ENCODE peak calls at places on chromosomes 6 and 20, in five cellular contexts. O is H9, T is fibroblast of pulmonary artery, W is HL-60, L is body of pancreas. Y is an unnamed sample.

GRCh38 chr6:53044071-53044470 is 21.1 kb upstream of the FBXO9 start:
- DNase-seq in L (no peak), W (no peak), T (peak; percentile 54), O (peak; percentile 60), Y (no peak)

GRCh38 chr6:27770724-27771123 is 141.5 kb downstream of the OR2B2 start:
- DNase-seq in O (peak; percentile 76), T (no peak), L (no peak), W (no peak), Y (no peak)

GRCh38 chr6:20640181-20640580 is 105.9 kb downstream of the CDKAL1 start:
- DNase-seq in L (no peak), T (no peak), W (no peak), O (no peak), Y (no peak)

GRCh38 chr20:63351811-63352591 is 9.1 kb downstream of the CHRNA4 start:
- DNase-seq in T (no peak), W (no peak), O (peak; percentile 82), L (no peak), Y (no peak)

GRCh38 chr20:63106108-63106764 is 99.5 kb upstream of the BHLHE23 start:
- DNase-seq in W (no peak), L (peak; percentile 85), O (no peak), T (no peak), Y (no peak)

GRCh38 chr6:158233214-158233795 is 65.2 kb downstream of the GTF2H5 start:
- DNase-seq in O (no peak), L (no peak), W (no peak), T (no peak), Y (no peak)

GRCh38 chr6:33949111-33949510 is 145.3 kb upstream of the MLN start:
- DNase-seq in W (no peak), L (no peak), T (no peak), O (no peak), Y (no peak)

GRCh38 chr20:50462093-50462685 is 48.0 kb upstream of the PTPN1 start:
- DNase-seq in T (peak; percentile 52), W (no peak), L (no peak), O (no peak), Y (no peak)

GRCh38 chr6:142322066-142322465 is 20.3 kb downstream of the ADGRG6 start:
- DNase-seq in W (no peak), L (no peak), T (no peak), O (no peak), Y (no peak)

GRCh38 chr6:18395851-18396187 is 8.7 kb downstream of the RNF144B start:
- DNase-seq in O (no peak), L (no peak), T (peak; percentile 25), W (no peak), Y (no peak)

GRCh38 chr20:8808180-8808535 is 260.7 kb upstream of the PLCB4 start:
- DNase-seq in T (no peak), W (peak; percentile 7), L (peak; percentile 72), O (no peak), Y (no peak)

GRCh38 chr6:3816251-3816650 is 32.9 kb upstream of the FAM50B start:
- DNase-seq in W (no peak), T (no peak), O (no peak), L (no peak), Y (no peak)

DNA sequence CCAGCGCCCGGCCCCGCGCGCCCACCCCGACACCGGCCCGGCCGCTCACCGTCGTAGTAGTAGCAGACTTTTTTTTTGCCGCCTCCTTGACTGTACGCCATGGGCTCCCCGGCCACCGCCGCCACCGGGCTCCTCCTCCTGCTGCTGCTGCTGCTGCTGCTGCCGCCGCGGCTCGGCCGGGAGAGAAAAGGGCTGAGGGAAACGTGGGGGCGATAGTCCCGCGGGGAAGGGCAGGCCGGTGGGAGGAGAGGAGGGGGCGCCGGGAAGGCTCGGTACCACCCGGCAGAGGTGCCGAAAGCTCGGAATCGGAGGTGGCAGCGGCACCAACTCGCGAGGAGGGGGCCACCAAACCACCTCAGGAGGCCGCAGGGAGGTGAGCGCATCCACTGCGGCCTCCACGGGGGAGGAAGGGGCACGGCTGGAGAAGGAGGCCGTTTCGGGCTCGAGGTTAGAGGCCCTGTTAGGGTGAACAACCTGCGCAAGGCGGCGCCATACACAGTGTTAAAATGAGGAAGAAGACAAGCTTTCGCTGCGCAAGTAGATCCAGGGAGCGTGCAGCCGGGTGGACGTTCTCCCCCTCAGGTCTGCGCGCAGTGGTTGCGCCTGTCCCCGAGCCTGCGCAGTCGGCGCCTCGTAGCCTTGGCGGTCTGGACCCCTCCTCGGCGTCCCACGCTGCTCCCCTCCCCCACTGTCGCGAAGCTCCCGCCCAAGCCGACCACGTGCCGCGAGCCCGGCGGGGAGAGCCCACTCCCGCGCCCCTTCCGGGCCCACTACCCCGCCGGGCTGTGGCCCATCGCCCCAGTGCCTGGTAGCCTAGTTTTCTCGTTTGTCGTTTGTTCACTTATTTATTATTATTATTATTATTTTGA is at the start of gene HDAC2:
- DNase-seq in L (peak; percentile 86), W (peak; percentile 97), O (peak; percentile 83), T (peak; percentile 83), Y (peak; percentile 48)
- TF ChIP-seq CTCF in L (peak; percentile 5), W (peak; percentile 11), O (peak; percentile 17), T (no peak), Y (no peak)

GRCh38 chr20:47857994-47858557 is 72.8 kb upstream of the SULF2 start:
- DNase-seq in O (no peak), L (no peak), W (no peak), T (peak; percentile 65), Y (peak; percentile 50)

GRCh38 chr20:47855799-47856198 is 70.5 kb upstream of the SULF2 start:
- DNase-seq in L (no peak), O (no peak), W (no peak), T (no peak), Y (no peak)

GRCh38 chr20:47851774-47852173 is 66.5 kb upstream of the SULF2 start:
- DNase-seq in O (no peak), T (no peak), W (no peak), L (no peak), Y (no peak)

GRCh38 chr20:47857142-47857993 is 72.1 kb upstream of the SULF2 start:
- DNase-seq in O (no peak), W (no peak), L (no peak), T (peak; percentile 64), Y (peak; percentile 52)

GRCh38 chr20:47854687-47855212 is 69.5 kb upstream of the SULF2 start:
- DNase-seq in O (peak; percentile 82), L (no peak), W (peak; percentile 23), T (peak; percentile 79), Y (peak; percentile 59)
- TF ChIP-seq CTCF in O (peak; percentile 78), L (no peak), W (peak; percentile 66), T (peak; percentile 70), Y (peak; percentile 71)

GRCh38 chr6:5379647-5380242 is 118.4 kb downstream of the FARS2 start:
- DNase-seq in W (peak; percentile 67), O (peak; percentile 59), L (no peak), T (peak; percentile 59), Y (peak; percentile 41)
- TF ChIP-seq CTCF in W (peak; percentile 75), O (peak; percentile 80), L (peak; percentile 5), T (peak; percentile 75), Y (peak; percentile 62)

DNA sequence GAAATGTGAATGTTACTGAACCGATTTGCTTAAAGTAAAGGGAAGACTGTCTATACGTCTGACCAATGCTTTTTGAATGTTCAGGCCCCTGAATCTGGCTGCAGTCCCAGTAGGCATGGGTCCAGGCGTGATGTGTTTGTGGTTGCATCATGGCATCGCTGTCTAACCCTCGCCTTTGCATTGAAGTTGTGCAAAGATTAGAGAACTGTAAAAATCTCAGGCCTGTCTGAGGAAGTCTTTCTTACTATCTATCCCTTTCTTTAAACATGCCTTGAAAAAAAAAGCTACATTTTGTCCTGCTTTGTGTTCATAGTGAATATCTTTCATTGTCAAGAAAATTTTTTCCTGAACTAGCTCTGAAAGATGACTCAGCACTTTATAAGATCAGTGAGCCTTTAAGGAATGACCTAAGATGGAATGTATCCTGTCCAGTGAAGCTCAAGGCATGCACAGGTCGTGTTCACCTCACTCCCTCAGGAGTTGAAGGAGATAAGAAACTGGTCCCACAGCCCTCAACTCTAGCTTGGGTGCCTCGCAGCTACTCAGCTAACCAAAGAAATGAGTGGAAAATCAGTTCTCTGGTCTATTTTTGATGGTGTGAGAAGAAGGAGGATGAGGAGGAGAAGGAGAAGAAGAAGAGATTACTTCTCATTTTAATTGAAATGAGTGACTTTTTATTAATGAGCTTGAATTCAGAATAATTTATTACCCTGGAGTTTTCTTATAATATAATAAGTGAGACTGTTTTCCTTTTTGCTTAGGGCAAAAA is 48.6 kb downstream of the TPD52L1 start:
- DNase-seq in T (peak; percentile 97), W (no peak), L (peak; percentile 83), O (no peak), Y (peak; percentile 94)
- TF ChIP-seq CTCF in T (no peak), W (no peak), L (no peak), O (no peak), Y (no peak)

GRCh38 chr6:36666726-36667591 is 11.6 kb upstream of the CDKN1A start:
- DNase-seq in T (peak; percentile 96), O (peak; percentile 82), W (peak; percentile 64), L (peak; percentile 88), Y (peak; percentile 99)
- TF ChIP-seq CTCF in T (no peak), O (no peak), W (no peak), L (no peak), Y (no peak)

DNA sequence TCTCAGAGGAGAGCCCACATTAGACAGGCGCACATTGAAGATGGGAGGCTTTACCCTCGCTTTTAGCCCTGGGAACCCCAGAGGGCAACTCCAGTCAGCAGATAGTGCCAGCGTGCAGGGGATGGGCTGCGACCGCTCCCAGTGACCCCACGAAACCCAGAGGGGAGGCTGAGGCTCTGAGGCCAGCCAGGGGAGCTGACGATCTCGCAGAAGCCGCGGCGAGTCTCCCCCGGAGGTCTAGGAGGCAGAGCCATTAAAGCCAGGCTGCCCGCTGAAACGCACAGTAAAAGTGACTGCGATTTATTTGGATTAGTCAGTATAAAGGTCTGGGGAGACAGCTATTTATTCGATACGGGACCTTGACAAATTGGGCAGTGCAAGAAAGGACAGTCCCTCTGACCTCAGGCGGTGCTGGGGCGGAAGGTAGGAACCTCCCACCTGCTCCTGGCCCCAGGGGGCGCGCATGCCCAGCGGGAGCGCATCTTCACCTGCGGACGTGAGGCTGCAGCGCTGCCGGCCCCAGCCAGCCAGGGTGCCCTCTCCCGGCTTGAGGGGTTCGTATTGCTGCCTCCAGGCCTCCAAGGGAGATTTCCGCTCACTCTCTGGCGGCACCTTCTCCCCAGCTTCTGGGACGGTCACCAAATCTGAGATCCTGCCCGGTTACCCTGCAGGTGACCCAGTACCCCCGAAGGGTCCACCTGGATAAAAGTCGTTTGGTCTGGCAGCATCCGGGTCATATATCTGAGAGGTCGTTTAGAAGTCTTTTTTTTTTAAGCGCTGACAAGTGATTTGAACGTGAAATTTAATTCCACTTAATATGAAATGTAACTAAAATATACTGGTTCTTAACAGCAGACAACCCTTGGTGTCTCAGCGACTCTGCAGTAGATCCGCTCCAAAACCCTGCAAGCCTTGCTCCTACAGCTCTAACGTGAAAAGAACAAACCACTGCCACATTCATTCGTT is 34.0 kb upstream of the TCF21 start:
- DNase-seq in T (no peak), O (peak; percentile 60), W (no peak), L (no peak), Y (no peak)
- TF ChIP-seq CTCF in T (peak; percentile 8), O (peak; percentile 12), W (no peak), L (no peak), Y (peak; percentile 14)

GRCh38 chr20:4519530-4519929 is 202.2 kb upstream of the PRND start:
- DNase-seq in W (peak; percentile 54), T (no peak), L (no peak), O (peak; percentile 77), Y (peak; percentile 46)
- TF ChIP-seq CTCF in W (peak; percentile 60), T (peak; percentile 56), L (no peak), O (peak; percentile 89), Y (peak; percentile 84)

GRCh38 chr20:40255368-40255767 is 433.7 kb downstream of the MAFB start:
- DNase-seq in W (no peak), O (no peak), L (no peak), T (no peak), Y (no peak)
- TF ChIP-seq CTCF in W (no peak), O (peak; percentile 46), L (no peak), T (no peak), Y (peak; percentile 17)

Y was measured in bronchial epithelial cell.